ENCODE peak calls at places on chromosomes 12 and 14, in four cellular contexts. A is uterus, S is heart left ventricle, P is tibial artery. L is an unnamed sample.

GRCh38 chr14:97851438-97851995 is 1054.3 kb downstream of the VRK1 start:
- DNase-seq in P (no peak), A (no peak), S (no peak), L (no peak)

GRCh38 chr14:73173092-73173735 is 36.9 kb downstream of the PSEN1 start:
- DNase-seq in S (no peak), P (no peak), A (no peak), L (no peak)

GRCh38 chr14:97077253-97077653 is 280.1 kb downstream of the VRK1 start:
- DNase-seq in P (peak), A (no peak), S (peak), L (peak)

GRCh38 chr14:25953532-25954144 is 644.2 kb downstream of the NOVA1 start:
- DNase-seq in A (peak), P (no peak), S (no peak), L (no peak)

GRCh38 chr12:3365416-3366385 is 125.3 kb upstream of the PRMT8 start:
- DNase-seq in A (no peak), P (no peak), S (no peak), L (peak)

GRCh38 chr14:95046711-95047681 is 110.3 kb downstream of the DICER1 start:
- DNase-seq in P (peak), A (peak), S (no peak), L (peak)

GRCh38 chr14:97846156-97846555 is 1049.0 kb downstream of the VRK1 start:
- DNase-seq in P (no peak), S (no peak), A (no peak), L (no peak)

GRCh38 chr12:131754184-131754583 is 43.3 kb downstream of the SFSWAP start:
- DNase-seq in S (no peak), P (peak), A (no peak), L (no peak)

GRCh38 chr14:62301911-62302310 is 539.7 kb downstream of the SNAPC1 start:
- DNase-seq in S (no peak), P (no peak), A (no peak), L (no peak)

GRCh38 chr12:19892186-19892585 is 452.9 kb downstream of the AEBP2 start:
- DNase-seq in A (no peak), P (no peak), S (no peak), L (no peak)
- TF ChIP-seq CTCF in A (no peak), P (no peak), S (no peak), L (no peak)

GRCh38 chr14:90398315-90398811 is 1.5 kb downstream of the CALM1 start:
- DNase-seq in S (peak), P (peak), A (no peak), L (peak)
- H3K4me3 ChIP-seq in S (peak), P (peak), A (peak), L (peak)

DNA sequence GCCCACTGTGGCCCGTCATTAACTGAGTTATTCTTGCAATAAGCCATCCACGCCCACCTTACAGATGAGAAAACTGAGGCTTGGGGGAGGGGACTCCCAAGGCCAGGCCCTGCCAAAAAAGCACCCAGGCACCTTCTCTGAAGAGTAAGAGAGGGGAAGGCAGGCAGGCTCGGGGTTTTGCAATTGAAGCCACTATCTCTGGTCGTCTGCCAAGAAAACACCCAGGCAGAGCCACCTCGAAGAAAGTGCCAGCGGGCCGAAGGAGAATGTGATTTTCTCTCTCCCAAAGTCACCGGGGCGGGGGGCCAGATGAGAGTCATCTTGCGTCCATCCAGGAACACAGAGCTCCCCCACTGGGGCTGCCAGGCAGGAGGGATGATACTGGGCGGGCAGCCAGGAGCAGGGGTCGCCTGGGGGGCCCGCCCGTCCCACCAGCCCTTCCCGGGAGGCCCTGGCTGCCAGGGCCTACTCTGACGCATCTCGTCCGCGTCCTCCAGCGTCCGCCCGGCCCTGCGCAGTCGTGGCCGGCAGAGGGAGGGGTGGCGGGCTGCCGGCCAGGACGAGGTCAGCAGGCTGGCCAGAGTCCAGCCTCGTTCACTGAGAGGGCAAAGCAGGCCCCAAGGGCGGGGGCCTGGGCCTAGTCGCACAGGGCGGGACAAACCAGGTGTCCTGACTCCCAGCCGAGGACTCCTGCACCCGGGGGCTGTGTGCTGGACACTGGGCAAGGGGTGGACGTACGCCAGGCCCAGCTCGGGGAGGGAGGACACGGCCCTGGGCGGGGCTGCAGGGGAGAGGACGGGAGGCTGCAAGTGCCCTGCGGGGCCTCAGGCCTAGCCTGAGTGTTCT is 74.4 kb downstream of the RFLNA start:
- DNase-seq in A (peak), S (peak), P (peak), L (peak)
- H3K27ac ChIP-seq in A (peak), S (peak), P (peak), L (peak)

DNA sequence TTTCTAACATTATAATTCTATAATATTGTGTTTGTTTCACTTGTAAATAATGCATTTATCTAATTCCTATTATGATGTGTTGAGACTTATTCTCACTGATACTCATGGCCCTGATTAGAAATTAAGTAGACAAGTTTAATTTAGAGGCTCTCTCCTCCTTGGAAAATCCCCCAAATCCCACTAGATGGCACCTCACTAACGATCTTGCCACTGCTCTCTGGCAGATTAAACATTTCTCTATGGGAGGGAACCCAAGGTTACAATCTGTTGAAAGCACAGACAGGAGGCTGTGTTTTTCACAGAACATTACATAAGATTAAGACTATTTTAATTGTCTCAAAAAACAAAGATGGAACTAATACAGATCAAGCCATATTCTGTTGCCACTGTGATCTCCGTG is 318.7 kb downstream of the LRFN5 start:
- DNase-seq in S (no peak), P (no peak), A (no peak), L (no peak)
- TF ChIP-seq CTCF in S (no peak), P (no peak), A (no peak), L (no peak)

GRCh38 chr12:25089738-25090137 is 105.2 kb downstream of the DNAI7 start:
- DNase-seq in P (no peak), A (no peak), S (no peak), L (no peak)

GRCh38 chr12:25082628-25083027 is 112.3 kb downstream of the DNAI7 start:
- DNase-seq in A (no peak), P (no peak), S (no peak), L (no peak)

GRCh38 chr12:25087596-25087995 is 107.4 kb downstream of the DNAI7 start:
- DNase-seq in P (no peak), S (no peak), A (no peak), L (no peak)

GRCh38 chr12:25083211-25083610 is 111.7 kb downstream of the DNAI7 start:
- DNase-seq in A (no peak), S (no peak), P (no peak), L (no peak)

DNA sequence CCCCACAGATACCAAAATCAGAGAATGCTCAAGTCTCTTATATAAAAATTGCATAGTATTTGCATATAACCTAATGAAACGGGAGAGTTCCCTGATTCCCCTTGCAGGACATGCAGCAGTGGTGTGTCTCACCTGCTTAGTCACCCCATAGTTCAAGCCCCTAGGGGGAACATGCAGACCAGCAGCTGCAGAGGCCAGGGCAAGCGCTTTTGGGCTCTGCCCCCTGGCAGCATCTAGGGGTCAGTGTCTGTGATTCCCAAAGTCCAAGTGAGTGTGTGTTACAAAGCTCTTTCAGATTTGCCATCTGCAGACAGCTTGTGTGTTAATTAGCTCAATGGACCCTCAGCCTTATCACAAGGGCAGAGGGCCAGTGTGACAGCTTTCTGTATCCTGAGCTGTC is 110.1 kb downstream of the DNAI7 start:
- DNase-seq in A (no peak), P (no peak), S (no peak), L (no peak)
- H3K4me3 ChIP-seq in A (no peak), P (no peak), S (no peak), L (no peak)